ENCODE peak calls at places on chromosomes 4 and X, in eight cellular contexts. L, T, I, B, C, J, D and W are unnamed samples.

GRCh38 chrX:85052207-85052606 is 48.5 kb downstream of the APOOL start:
- DNase-seq in L (no peak), T (no peak), I (no peak), B (no peak), C (peak; percentile 0), J (peak; percentile 11), D (no peak), W (no peak)

GRCh38 chrX:85851418-85851817 is 195.9 kb downstream of the CHM start:
- DNase-seq in L (peak; percentile 3), T (peak; percentile 58), I (peak; percentile 26), B (no peak), C (peak; percentile 1), J (peak; percentile 3), D (no peak), W (peak; percentile 17)

GRCh38 chr4:113300384-113301011 is 251.0 kb downstream of the ANK2 start:
- DNase-seq in L (no peak), T (peak; percentile 21), I (no peak), B (no peak), C (peak; percentile 13), J (peak; percentile 90), D (no peak), W (no peak)

GRCh38 chr4:48343531-48343930 is 2.2 kb downstream of the SLAIN2 start:
- DNase-seq in L (no peak), T (no peak), I (no peak), B (no peak), C (no peak), J (peak; percentile 22), D (no peak), W (no peak)

GRCh38 chr4:88244821-88245579 is 39.4 kb downstream of the PPM1K start:
- DNase-seq in L (no peak), T (peak; percentile 7), I (peak; percentile 15), B (no peak), C (no peak), J (no peak), D (no peak), W (no peak)

GRCh38 chr4:10461091-10461849 is 4.0 kb upstream of the ZNF518B start:
- DNase-seq in L (peak; percentile 85), T (peak; percentile 40), I (peak; percentile 57), B (no peak), C (peak; percentile 67), J (peak; percentile 57), D (peak; percentile 16), W (peak; percentile 30)

GRCh38 chr4:29052266-29052665 is 1667.9 kb upstream of the PCDH7 start:
- DNase-seq in L (no peak), T (no peak), I (no peak), B (no peak), C (no peak), J (no peak), D (no peak), W (no peak)

GRCh38 chr4:112531146-112531545 is 15.2 kb upstream of the NEUROG2 start:
- DNase-seq in L (no peak), T (no peak), I (no peak), B (no peak), C (no peak), J (peak; percentile 19), D (no peak), W (no peak)

GRCh38 chr4:186037692-186038658 is 31.0 kb upstream of the TLR3 start:
- DNase-seq in L (peak; percentile 53), T (peak; percentile 48), I (peak; percentile 39), B (peak; percentile 54), C (peak; percentile 85), J (peak; percentile 80), D (peak; percentile 77), W (peak; percentile 81)

GRCh38 chr4:140004580-140005314 is 149.2 kb downstream of the MAML3 start:
- DNase-seq in L (no peak), T (peak; percentile 55), I (no peak), B (no peak), C (peak; percentile 74), J (peak; percentile 51), D (no peak), W (peak; percentile 75)

GRCh38 chrX:119101168-119101567 is 26.4 kb downstream of the KIAA1210 start:
- DNase-seq in L (no peak), T (no peak), I (no peak), B (no peak), C (no peak), J (no peak), D (no peak), W (no peak)

GRCh38 chrX:145631461-145631951 is 186.1 kb upstream of the SLITRK2 start:
- DNase-seq in L (no peak), T (no peak), I (no peak), B (no peak), C (no peak), J (no peak), D (no peak), W (no peak)

GRCh38 chr4:61740950-61741638 is 541.0 kb downstream of the ADGRL3 start:
- DNase-seq in L (no peak), T (no peak), I (no peak), B (no peak), C (no peak), J (no peak), D (no peak), W (no peak)

GRCh38 chrX:107773906-107774435 is 1.6 kb downstream of the TSC22D3 start:
- DNase-seq in L (no peak), T (peak; percentile 43), I (no peak), B (no peak), C (no peak), J (no peak), D (no peak), W (no peak)

GRCh38 chrX:107777536-107777832 is at the start of gene NCBP2L:
- DNase-seq in L (no peak), T (no peak), I (no peak), B (no peak), C (no peak), J (no peak), D (no peak), W (no peak)

GRCh38 chrX:107775000-107775733 is 420 bp downstream of the TSC22D3 start:
- DNase-seq in L (no peak), T (peak; percentile 13), I (peak; percentile 15), B (no peak), C (no peak), J (no peak), D (no peak), W (no peak)

GRCh38 chrX:107776649-107777535 is 641 bp upstream of the NCBP2L start:
- DNase-seq in L (peak; percentile 73), T (peak; percentile 88), I (peak; percentile 80), B (peak; percentile 87), C (peak; percentile 87), J (peak; percentile 87), D (peak; percentile 88), W (peak; percentile 87)

GRCh38 chrX:107775734-107776511 is at the start of gene TSC22D3:
- DNase-seq in L (peak; percentile 62), T (peak; percentile 90), I (peak; percentile 81), B (peak; percentile 76), C (peak; percentile 64), J (peak; percentile 33), D (peak; percentile 83), W (peak; percentile 87)
- TF ChIP-seq POLR2A in L (no peak), T (peak; percentile 1), I (peak; percentile 44), B (no peak), C (no peak), J (no peak), D (no peak), W (peak; percentile 69)

DNA sequence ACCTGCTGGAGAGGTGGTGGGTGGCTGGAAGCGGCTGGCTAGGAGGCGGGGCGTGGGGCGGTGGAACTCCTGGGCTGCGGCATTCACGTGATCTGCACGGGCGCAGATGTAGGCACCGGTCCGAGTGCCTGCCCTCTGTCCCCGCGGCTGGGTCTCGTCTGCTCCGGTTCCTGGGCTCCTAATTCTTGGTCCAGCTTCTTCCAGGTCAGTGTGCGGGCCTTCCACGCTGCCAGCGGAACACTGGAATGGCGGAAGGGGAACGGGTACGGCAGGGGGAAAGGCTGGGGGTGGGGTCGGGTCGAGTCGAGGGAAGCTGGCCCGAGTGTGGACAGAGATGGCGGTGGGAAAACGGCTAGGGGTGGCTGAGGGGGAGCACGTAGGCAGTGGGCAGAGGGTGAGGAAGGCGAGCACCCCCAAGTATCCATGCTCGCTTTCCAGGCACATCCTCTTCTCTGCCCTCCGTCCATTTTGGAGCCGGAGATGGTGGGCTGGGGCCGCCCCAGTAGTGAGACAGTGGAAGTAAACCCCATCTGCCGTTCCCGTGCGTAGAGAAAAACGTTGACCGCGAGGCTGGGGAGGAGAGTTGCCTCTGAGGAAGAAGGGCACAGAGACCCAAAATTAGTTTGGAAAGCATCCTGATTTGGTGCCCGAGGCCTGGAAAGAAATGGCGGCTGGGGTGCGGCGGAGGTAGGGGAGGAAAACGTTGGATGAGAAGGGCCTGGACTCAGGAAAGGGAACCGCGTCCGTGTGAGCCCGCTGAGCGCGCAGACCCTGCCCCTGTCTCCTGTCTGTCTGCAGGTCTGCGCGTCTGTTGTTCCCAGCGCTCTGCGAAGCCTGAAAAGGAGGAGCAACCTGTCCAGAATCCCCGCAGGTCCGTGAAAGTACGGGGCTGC is at the start of gene TCEAL4:
- DNase-seq in L (peak; percentile 6), T (peak; percentile 72), I (peak; percentile 68), B (peak; percentile 45), C (peak; percentile 36), J (no peak), D (no peak), W (peak; percentile 60)
- TF ChIP-seq POLR2A in L (no peak), T (no peak), I (peak; percentile 26), B (no peak), C (peak; percentile 30), J (no peak), D (no peak), W (peak; percentile 68)

DNA sequence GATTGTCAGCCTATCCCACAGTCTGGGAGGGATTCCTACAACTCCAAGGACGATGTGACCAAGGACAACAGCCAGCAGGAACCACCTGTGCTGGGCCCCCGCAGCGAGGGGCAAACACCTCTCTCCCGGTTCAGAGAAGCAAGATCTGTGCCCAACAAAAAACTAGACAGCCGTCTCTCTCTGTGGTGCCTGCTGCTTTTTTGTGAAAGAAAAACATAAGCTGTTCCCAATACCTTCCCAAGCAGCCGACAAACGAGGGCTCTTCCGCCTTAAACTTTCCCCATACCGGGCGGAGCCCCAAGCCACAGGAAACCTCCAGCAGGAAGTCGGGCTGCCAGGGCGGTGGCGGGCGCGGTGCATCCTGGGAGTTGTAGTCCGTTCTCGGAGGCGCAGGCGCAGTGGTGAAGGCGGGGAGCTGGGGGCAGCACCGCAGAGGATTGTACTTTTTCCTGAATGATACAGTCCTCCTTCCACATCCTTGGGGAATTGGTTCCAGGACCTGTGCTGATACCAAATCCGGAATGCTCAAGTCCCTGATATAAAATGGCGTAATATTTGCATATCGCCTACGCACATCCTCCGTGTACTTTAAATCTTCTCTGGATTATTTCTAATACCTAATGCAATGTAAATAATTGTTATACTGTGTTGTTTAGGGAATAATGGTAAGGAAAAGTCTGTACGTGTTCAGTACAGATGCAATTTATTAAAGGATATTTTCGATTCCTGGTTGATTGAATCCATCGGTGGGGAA is 63.1 kb upstream of the IRF2 start:
- DNase-seq in L (peak; percentile 90), T (peak; percentile 96), I (peak; percentile 97), B (peak; percentile 96), C (peak; percentile 98), J (peak; percentile 93), D (peak; percentile 95), W (peak; percentile 97)
- TF ChIP-seq POLR2A in L (peak; percentile 89), T (no peak), I (peak; percentile 97), B (no peak), C (peak; percentile 94), J (peak; percentile 54), D (peak; percentile 66), W (peak; percentile 96)

DNA sequence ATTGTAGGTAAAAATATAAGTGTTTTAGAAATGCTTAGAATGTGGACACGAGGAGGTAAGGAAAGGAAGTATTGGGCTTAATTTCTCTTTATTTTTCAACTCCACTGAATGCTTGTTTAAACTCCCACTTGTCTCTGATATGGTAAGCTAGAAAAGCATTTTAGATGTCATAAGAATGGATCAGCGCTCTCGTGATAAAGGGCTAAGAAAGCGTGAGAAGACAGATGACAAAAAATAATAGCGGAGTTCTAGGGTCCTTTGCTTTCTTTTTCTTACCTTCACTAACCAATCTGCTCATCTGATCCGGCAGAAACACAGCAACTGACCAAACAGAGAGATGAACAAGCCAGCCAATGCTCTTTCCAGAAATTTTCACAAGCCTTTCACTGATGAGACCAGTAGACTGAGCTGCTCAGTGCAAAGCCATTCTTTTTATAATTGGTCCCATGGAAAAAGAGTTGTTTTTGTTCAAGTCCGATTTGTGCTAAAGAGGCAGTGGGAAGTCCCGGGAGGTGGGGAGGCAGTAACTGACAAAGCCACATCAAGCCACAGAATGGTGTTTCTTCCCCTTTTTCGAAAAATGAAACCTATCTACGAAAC is at the start of gene TASL:
- DNase-seq in L (no peak), T (no peak), I (peak; percentile 23), B (no peak), C (no peak), J (no peak), D (peak; percentile 92), W (no peak)
- TF ChIP-seq POLR2A in L (no peak), T (no peak), I (peak; percentile 23), B (no peak), C (no peak), J (no peak), D (peak; percentile 37), W (peak; percentile 42)